ENCODE peak calls at places on chromosomes 5 and 9, in nine cellular contexts. D is cardiac fibroblast, H is ovary, C is testis, N is body of pancreas, J is IMR-90, W is right lobe of liver, A is upper lobe of left lung, K is K562. T is an unnamed sample.

GRCh38 chr9:17402309-17402708 is 176.6 kb upstream of the SH3GL2 start:
- DNase-seq in D (peak), H (no peak), C (no peak), N (no peak), J (peak), W (no peak), A (no peak), K (no peak), T (peak)

GRCh38 chr9:118336952-118337349 is 632.7 kb downstream of the TLR4 start:
- DNase-seq in D (no peak), H (no peak), C (no peak), N (no peak), J (no peak), W (no peak), A (no peak), K (no peak), T (no peak)

GRCh38 chr5:175590471-175590881 is 67.4 kb upstream of the HRH2 start:
- DNase-seq in D (peak), H (no peak), C (no peak), N (no peak), J (peak), W (no peak), A (no peak), K (no peak), T (no peak)

GRCh38 chr5:78600656-78601452 is 47.7 kb downstream of the LHFPL2 start:
- DNase-seq in D (no peak), H (no peak), C (no peak), N (no peak), J (peak), W (no peak), A (no peak), K (no peak), T (no peak)

GRCh38 chr5:31346896-31347557 is 153.5 kb downstream of the CDH6 start:
- DNase-seq in D (no peak), H (no peak), C (no peak), N (no peak), J (peak), W (no peak), A (no peak), K (no peak), T (peak)

GRCh38 chr5:60352992-60353391 is 347.0 kb downstream of the DEPDC1B start:
- DNase-seq in D (no peak), H (no peak), C (no peak), N (peak), J (no peak), W (no peak), A (no peak), K (no peak), T (no peak)

GRCh38 chr5:141514330-141515111 is 25.6 kb downstream of the PCDHGC5 start:
- DNase-seq in D (peak), H (no peak), C (no peak), N (no peak), J (peak), W (no peak), A (no peak), K (no peak), T (peak)

GRCh38 chr9:136173648-136174290 is 31.2 kb downstream of the LHX3 start:
- DNase-seq in D (no peak), H (no peak), C (no peak), N (no peak), J (no peak), W (no peak), A (peak), K (no peak), T (no peak)

GRCh38 chr5:33507426-33507825 is 66.7 kb downstream of the TARS1 start:
- DNase-seq in D (no peak), H (no peak), C (no peak), N (no peak), J (peak), W (no peak), A (no peak), K (no peak), T (no peak)

GRCh38 chr5:132198571-132198970 is 29.1 kb downstream of the P4HA2 start:
- DNase-seq in D (no peak), H (no peak), C (no peak), N (no peak), J (no peak), W (no peak), A (no peak), K (no peak), T (no peak)

GRCh38 chr9:28951945-28952344 is 1378.7 kb upstream of the C9orf72 start:
- DNase-seq in D (peak), H (no peak), C (no peak), N (no peak), J (no peak), W (no peak), A (no peak), K (no peak), T (peak)

GRCh38 chr5:66882592-66883227 is 286.5 kb downstream of the MAST4 start:
- DNase-seq in D (peak), H (no peak), C (no peak), N (no peak), J (peak), W (no peak), A (no peak), K (no peak), T (peak)

GRCh38 chr5:6632324-6632930 is 417 bp downstream of the NSUN2 start:
- DNase-seq in D (peak), H (no peak), C (peak), N (peak), J (no peak), W (no peak), A (peak), K (no peak), T (peak)

GRCh38 chr5:60340965-60341471 is 358.9 kb downstream of the DEPDC1B start:
- DNase-seq in D (no peak), H (no peak), C (no peak), N (no peak), J (no peak), W (no peak), A (no peak), K (no peak), T (no peak)

GRCh38 chr9:89678394-89679005 is 73.7 kb downstream of the GADD45G start:
- DNase-seq in D (no peak), H (no peak), C (peak), N (no peak), J (no peak), W (no peak), A (no peak), K (no peak), T (no peak)

GRCh38 chr5:151215546-151215880 is 8.4 kb downstream of the CCDC69 start:
- DNase-seq in D (no peak), H (no peak), C (no peak), N (no peak), J (no peak), W (no peak), A (no peak), K (no peak), T (no peak)
- H3K4me3 ChIP-seq in D (no peak), H (no peak), C (no peak), N (no peak), J (no peak), W (no peak), A (no peak), K (no peak), T (no peak)

GRCh38 chr9:131402738-131403492 is 9.0 kb downstream of the PRRC2B start:
- DNase-seq in D (peak), H (peak), C (peak), N (peak), J (peak), W (peak), A (no peak), K (peak), T (peak)
- H3K4me3 ChIP-seq in D (peak), H (no peak), C (no peak), N (no peak), J (no peak), W (peak), A (no peak), K (no peak), T (peak)

GRCh38 chr5:177472460-177473441 is 683 bp downstream of the DBN1 start:
- DNase-seq in D (no peak), H (peak), C (no peak), N (peak), J (no peak), W (no peak), A (peak), K (peak), T (no peak)

GRCh38 chr5:177473461-177473991 is at the start of gene DBN1:
- DNase-seq in D (peak), H (peak), C (peak), N (peak), J (no peak), W (no peak), A (peak), K (peak), T (no peak)

GRCh38 chr5:177475563-177476427 is 2.4 kb upstream of the DBN1 start:
- DNase-seq in D (no peak), H (no peak), C (no peak), N (no peak), J (no peak), W (no peak), A (no peak), K (no peak), T (no peak)

GRCh38 chr5:177474845-177475562 is 1.6 kb upstream of the DBN1 start:
- DNase-seq in D (no peak), H (no peak), C (no peak), N (no peak), J (no peak), W (no peak), A (no peak), K (no peak), T (no peak)

GRCh38 chr5:177474094-177474493 is 660 bp upstream of the DBN1 start:
- DNase-seq in D (no peak), H (no peak), C (no peak), N (no peak), J (no peak), W (no peak), A (no peak), K (no peak), T (no peak)
- H3K4me3 ChIP-seq in D (no peak), H (no peak), C (peak), N (no peak), J (no peak), W (no peak), A (peak), K (no peak), T (no peak)

GRCh38 chr9:36191290-36191645 is 547 bp downstream of the CLTA start:
- DNase-seq in D (peak), H (peak), C (peak), N (peak), J (no peak), W (no peak), A (no peak), K (no peak), T (peak)

GRCh38 chr9:36194326-36195000 is 3.7 kb downstream of the CLTA start:
- DNase-seq in D (peak), H (no peak), C (no peak), N (no peak), J (peak), W (no peak), A (no peak), K (no peak), T (peak)

GRCh38 chr9:36191696-36192095 is 975 bp downstream of the CLTA start:
- DNase-seq in D (no peak), H (no peak), C (no peak), N (no peak), J (no peak), W (no peak), A (no peak), K (no peak), T (peak)

GRCh38 chr9:36192196-36192595 is 1.5 kb downstream of the CLTA start:
- DNase-seq in D (peak), H (no peak), C (no peak), N (no peak), J (peak), W (no peak), A (no peak), K (no peak), T (peak)

DNA sequence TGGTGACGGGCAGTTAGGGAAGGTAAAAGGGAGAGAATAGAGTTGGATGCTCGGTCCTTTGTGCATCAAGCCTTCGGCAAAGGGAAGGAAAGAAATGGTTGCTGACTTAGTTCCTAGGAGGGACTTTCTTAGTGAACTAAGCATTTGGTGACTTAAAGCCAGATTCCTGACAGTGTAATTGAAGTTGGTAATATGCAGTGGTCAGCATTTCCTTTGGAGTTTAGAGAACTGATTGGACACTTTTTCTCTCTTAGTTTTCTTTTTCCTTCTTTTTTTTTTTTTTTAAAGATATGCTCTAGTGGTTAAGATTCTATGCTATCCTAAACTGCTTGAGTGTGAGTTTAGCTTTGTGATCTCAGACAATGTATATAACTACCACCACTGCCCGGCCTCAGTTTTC is 2.3 kb downstream of the CLTA start:
- DNase-seq in D (peak), H (no peak), C (no peak), N (no peak), J (peak), W (no peak), A (no peak), K (no peak), T (no peak)
- H3K4me3 ChIP-seq in D (peak), H (peak), C (no peak), N (no peak), J (peak), W (no peak), A (peak), K (peak), T (peak)

GRCh38 chr5:53478411-53479044 is 1.9 kb upstream of the FST start:
- DNase-seq in D (peak), H (peak), C (peak), N (peak), J (peak), W (peak), A (peak), K (peak), T (peak)
- H3K4me3 ChIP-seq in D (peak), H (peak), C (peak), N (no peak), J (peak), W (peak), A (peak), K (no peak), T (peak)

DNA sequence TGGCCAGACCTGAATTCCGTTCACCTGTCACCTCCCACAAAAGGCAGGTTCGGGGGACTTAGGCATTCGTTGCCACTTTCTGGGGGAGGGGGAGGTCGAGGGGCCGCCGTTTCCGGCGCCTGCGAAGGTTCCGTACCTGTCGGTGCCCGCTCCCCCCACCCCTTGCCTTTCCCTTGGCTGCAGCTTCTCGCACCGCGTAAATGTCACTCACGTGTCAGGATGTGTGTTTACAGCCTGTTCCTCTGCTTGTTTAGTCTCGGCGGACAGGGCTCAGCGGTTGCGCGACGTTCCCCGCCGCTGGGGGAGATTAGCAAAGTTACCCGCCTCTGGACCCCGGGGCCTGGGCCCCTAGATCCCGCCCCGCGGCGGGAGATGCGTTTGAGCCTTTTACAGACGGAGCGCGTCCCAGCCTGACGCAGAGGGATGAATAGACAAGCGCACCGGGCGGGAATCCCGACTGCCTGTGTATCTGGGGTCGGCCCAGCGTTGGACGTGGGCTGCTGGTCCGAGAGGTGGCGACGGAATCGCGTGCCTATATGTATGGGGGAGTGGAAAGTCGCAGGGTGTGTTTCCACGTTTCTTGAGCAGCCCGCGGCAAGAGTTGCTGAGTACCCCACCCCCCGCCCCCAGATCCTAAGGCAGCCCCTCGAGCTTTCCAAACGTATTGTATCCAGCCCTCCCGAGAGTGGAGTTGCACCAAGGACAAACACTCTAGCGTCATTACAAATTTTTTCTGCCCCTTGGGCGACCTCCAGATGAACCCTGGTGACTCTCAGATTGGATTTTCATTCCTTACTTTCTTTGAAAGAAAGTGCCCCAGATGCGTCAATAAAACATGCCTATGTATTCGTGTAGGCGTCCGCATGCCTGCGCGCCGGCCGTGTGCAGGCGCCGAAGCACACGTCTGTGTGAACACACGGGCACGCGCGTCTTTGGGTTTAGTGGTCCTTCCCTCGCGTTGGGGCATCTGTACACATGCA is 2.4 kb upstream of the LHX2 start:
- DNase-seq in D (no peak), H (no peak), C (no peak), N (no peak), J (no peak), W (no peak), A (peak), K (no peak), T (no peak)
- H3K4me3 ChIP-seq in D (no peak), H (no peak), C (peak), N (no peak), J (no peak), W (no peak), A (peak), K (no peak), T (no peak)

GRCh38 chr9:3758816-3759576 is 233.2 kb upstream of the RFX3 start:
- DNase-seq in D (peak), H (no peak), C (no peak), N (no peak), J (peak), W (no peak), A (no peak), K (no peak), T (peak)
- H3K4me3 ChIP-seq in D (no peak), H (no peak), C (no peak), N (no peak), J (no peak), W (no peak), A (no peak), K (no peak), T (no peak)

GRCh38 chr9:121199921-121200320 is 1.7 kb downstream of the RAB14 start:
- DNase-seq in D (no peak), H (no peak), C (no peak), N (no peak), J (peak), W (no peak), A (no peak), K (no peak), T (no peak)

GRCh38 chr9:121197135-121197534 is 4.5 kb downstream of the RAB14 start:
- DNase-seq in D (no peak), H (no peak), C (no peak), N (no peak), J (no peak), W (no peak), A (no peak), K (peak), T (no peak)

GRCh38 chr9:121200346-121200745 is 1.3 kb downstream of the RAB14 start:
- DNase-seq in D (no peak), H (no peak), C (no peak), N (no peak), J (no peak), W (no peak), A (no peak), K (no peak), T (no peak)

GRCh38 chr9:121196389-121196788 is 5.3 kb downstream of the RAB14 start:
- DNase-seq in D (no peak), H (no peak), C (no peak), N (no peak), J (no peak), W (no peak), A (no peak), K (no peak), T (peak)

GRCh38 chr9:121198512-121199042 is 3.1 kb downstream of the RAB14 start:
- DNase-seq in D (no peak), H (no peak), C (no peak), N (no peak), J (no peak), W (no peak), A (no peak), K (no peak), T (no peak)
- H3K4me3 ChIP-seq in D (no peak), H (no peak), C (no peak), N (no peak), J (peak), W (peak), A (peak), K (no peak), T (peak)

GRCh38 chr5:158852622-158853021 is 247.1 kb downstream of the EBF1 start:
- DNase-seq in D (no peak), H (no peak), C (no peak), N (no peak), J (no peak), W (no peak), A (no peak), K (no peak), T (no peak)

GRCh38 chr5:158847772-158848171 is 251.9 kb downstream of the EBF1 start:
- DNase-seq in D (no peak), H (no peak), C (no peak), N (no peak), J (no peak), W (no peak), A (no peak), K (no peak), T (no peak)

GRCh38 chr5:158848634-158849033 is 251.1 kb downstream of the EBF1 start:
- DNase-seq in D (no peak), H (no peak), C (no peak), N (no peak), J (no peak), W (no peak), A (no peak), K (no peak), T (no peak)

GRCh38 chr5:158851488-158851887 is 248.2 kb downstream of the EBF1 start:
- DNase-seq in D (no peak), H (no peak), C (no peak), N (no peak), J (no peak), W (no peak), A (no peak), K (no peak), T (no peak)

DNA sequence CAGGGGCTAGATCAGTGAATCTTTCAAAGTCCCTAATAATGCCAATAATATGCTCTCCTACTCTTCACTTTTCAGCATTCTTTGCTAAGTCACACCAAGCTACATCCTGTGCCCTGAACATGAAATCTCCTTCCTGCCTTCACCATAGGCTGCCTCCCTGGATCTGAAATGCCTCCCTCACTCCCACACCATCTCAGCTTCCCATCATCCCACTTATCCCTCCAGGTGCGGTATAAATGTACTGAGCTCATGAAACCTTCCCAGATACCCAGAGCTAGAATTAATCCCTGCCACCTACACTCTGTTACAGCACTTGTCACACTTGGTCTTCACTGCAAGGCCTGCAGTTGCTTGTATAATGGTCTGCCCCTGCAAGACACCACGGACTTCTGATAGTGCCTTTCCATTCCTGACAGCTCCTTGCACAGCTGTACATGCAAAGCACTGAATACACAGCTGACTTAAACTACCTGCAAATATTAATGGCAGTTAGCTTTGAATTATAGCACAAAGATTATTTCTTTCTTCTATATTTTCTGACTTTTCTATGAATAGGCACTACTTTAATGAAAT is 250.4 kb downstream of the EBF1 start:
- DNase-seq in D (no peak), H (no peak), C (no peak), N (no peak), J (no peak), W (no peak), A (no peak), K (no peak), T (no peak)
- H3K4me3 ChIP-seq in D (no peak), H (no peak), C (no peak), N (no peak), J (no peak), W (no peak), A (no peak), K (no peak), T (no peak)

T was measured in epithelial cell of esophagus.